ENCODE peak calls at places on chromosomes 16 and 17, in four cellular contexts. Z is GM12892; C is activated CD4-positive, alpha-beta T cell treated with anti-CD3 and anti-CD28 coated beads, Interleukin-2, amount 10 ng/mL, durations not matched to agents 7 days and 5 days; J is AG04449. A is an unnamed sample.

GRCh38 chr16:89484923-89485679 is 5.3 kb downstream of the ANKRD11 start:
- DNase-seq in Z (no peak), J (no peak), C (peak), A (no peak)

GRCh38 chr16:14151256-14152030 is 80.3 kb downstream of the MRTFB start:
- DNase-seq in Z (no peak), C (no peak), J (peak), A (no peak)

GRCh38 chr16:80602894-80603293 is 62.1 kb downstream of the DYNLRB2 start:
- DNase-seq in J (no peak), C (no peak), Z (no peak), A (no peak)

GRCh38 chr17:39903158-39903884 is 15.1 kb downstream of the GSDMB start:
- DNase-seq in Z (no peak), J (no peak), C (peak), A (no peak)

GRCh38 chr17:78937561-78937960 is 12.4 kb upstream of the TIMP2 start:
- DNase-seq in C (no peak), Z (no peak), J (no peak), A (no peak)

GRCh38 chr16:86789621-86790051 is 211.3 kb downstream of the FOXL1 start:
- DNase-seq in Z (no peak), C (no peak), J (no peak), A (no peak)

GRCh38 chr17:77445030-77445907 is 304.5 kb downstream of the SEC14L1 start:
- DNase-seq in J (no peak), C (peak), Z (peak), A (peak)

GRCh38 chr17:51230306-51230705 is 29.5 kb downstream of the MBTD1 start:
- DNase-seq in J (no peak), C (no peak), Z (no peak), A (peak)

GRCh38 chr17:418421-418751 is 65.8 kb upstream of the RPH3AL start:
- DNase-seq in J (no peak), Z (no peak), C (peak), A (no peak)

GRCh38 chr16:11683140-11683539 is 14.9 kb downstream of the SNN start:
- DNase-seq in Z (no peak), J (no peak), C (no peak), A (no peak)

GRCh38 chr16:4701791-4702465 is 8.6 kb downstream of the NUDT16L1 start:
- DNase-seq in Z (peak), C (no peak), J (no peak), A (no peak)

GRCh38 chr16:75559564-75560372 is 3.7 kb upstream of the TMEM231 start:
- DNase-seq in J (no peak), Z (no peak), C (no peak), A (no peak)

GRCh38 chr17:16491703-16492612 is at the start of gene LRRC75A:
- DNase-seq in Z (peak), C (peak), J (no peak), A (peak)

GRCh38 chr17:63698886-63699637 is 863 bp downstream of the LIMD2 start:
- DNase-seq in Z (peak), C (peak), J (no peak), A (peak)